ENCODE peak calls at places on chromosomes 5 and 9, in eight cellular contexts. C, Q, F, M, X, L, Z and J are unnamed samples.

GRCh38 chr9:18749711-18750110 is 275.8 kb downstream of the ADAMTSL1 start:
- DNase-seq in C (no peak), Q (no peak), F (no peak), M (no peak), X (no peak), L (no peak), Z (no peak), J (no peak)

GRCh38 chr9:27422435-27422834 is 101.7 kb upstream of the IFNK start:
- DNase-seq in C (no peak), Q (no peak), F (no peak), M (no peak), X (no peak), L (no peak), Z (no peak), J (no peak)

GRCh38 chr5:59598547-59598874 is 295.0 kb downstream of the PDE4D start:
- DNase-seq in C (no peak), Q (no peak), F (no peak), M (no peak), X (no peak), L (no peak), Z (no peak), J (no peak)

GRCh38 chr5:56585973-56586740 is 229.2 kb upstream of the MAP3K1 start:
- DNase-seq in C (peak; percentile 69), Q (peak; percentile 13), F (peak; percentile 80), M (peak; percentile 38), X (peak; percentile 20), L (peak; percentile 80), Z (no peak), J (no peak)

GRCh38 chr5:147753783-147754182 is 28.7 kb downstream of the JAKMIP2 start:
- DNase-seq in C (no peak), Q (no peak), F (no peak), M (no peak), X (no peak), L (no peak), Z (no peak), J (no peak)

GRCh38 chr9:87716141-87716540 is 9.8 kb upstream of the CTSL start:
- DNase-seq in C (no peak), Q (peak; percentile 7), F (no peak), M (no peak), X (no peak), L (no peak), Z (no peak), J (no peak)

GRCh38 chr5:14405706-14406553 is 175.7 kb upstream of the OTULINL start:
- DNase-seq in C (no peak), Q (peak; percentile 73), F (no peak), M (no peak), X (no peak), L (no peak), Z (no peak), J (peak; percentile 38)

GRCh38 chr9:127980056-127980705 is 608 bp downstream of the EEIG1 start:
- DNase-seq in C (peak; percentile 77), Q (no peak), F (no peak), M (no peak), X (peak; percentile 72), L (peak; percentile 92), Z (no peak), J (no peak)

GRCh38 chr9:81621785-81622243 is 67.5 kb downstream of the TLE1 start:
- DNase-seq in C (no peak), Q (no peak), F (no peak), M (no peak), X (no peak), L (no peak), Z (no peak), J (no peak)

DNA sequence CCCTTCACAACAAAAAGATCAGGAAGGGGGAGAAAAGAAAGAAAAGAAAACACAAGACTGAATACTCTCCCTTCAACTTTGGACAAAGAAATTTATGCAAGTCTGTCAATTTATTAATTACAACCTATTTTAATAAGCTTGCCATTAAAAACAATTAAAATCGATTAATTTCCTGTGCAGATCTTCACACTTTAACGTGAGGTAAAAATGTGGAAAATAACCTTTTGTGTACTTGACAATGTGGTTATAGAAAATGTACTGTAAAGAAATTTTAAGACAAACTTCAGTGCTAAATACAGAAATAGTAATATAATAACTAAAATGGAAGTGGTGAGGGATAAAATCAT is 2.7 kb upstream of the MLLT3 start:
- DNase-seq in C (no peak), Q (no peak), F (no peak), M (no peak), X (no peak), L (no peak), Z (no peak), J (no peak)
- H3K4me3 ChIP-seq in C (peak overlapping the region; percentile 96), Q (peak overlapping the region; percentile 89), F (peak overlapping the region; percentile 95), M (no peak overlapping the region), X (no peak overlapping the region), L (no peak overlapping the region), Z (no peak overlapping the region), J (no peak overlapping the region)

GRCh38 chr9:38371495-38371894 is 21.0 kb upstream of the ALDH1B1 start:
- DNase-seq in C (peak; percentile 61), Q (peak; percentile 55), F (no peak), M (no peak), X (peak; percentile 70), L (no peak), Z (peak; percentile 32), J (peak; percentile 55)
- TF ChIP-seq CTCF in C (peak; percentile 47), Q (no peak), F (no peak), M (no peak), X (peak; percentile 67), L (no peak), Z (no peak), J (peak; percentile 67)

GRCh38 chr9:131618071-131618479 is 72.8 kb downstream of the PRRT1B start:
- DNase-seq in C (no peak), Q (no peak), F (peak; percentile 78), M (peak; percentile 25), X (peak; percentile 72), L (no peak), Z (peak; percentile 42), J (peak; percentile 47)
- H3K36me3 ChIP-seq in C (peaks cover 77% of the 10 kb centered on the region), Q (peaks cover 13% of the 10 kb centered on the region), F (peaks cover 59% of the 10 kb centered on the region), M (no peaks in the 10 kb centered on the region), X (no peaks in the 10 kb centered on the region), L (peaks cover 52% of the 10 kb centered on the region), Z (no peaks in the 10 kb centered on the region), J (peaks cover 12% of the 10 kb centered on the region)

GRCh38 chr9:20662156-20662555 is 21.9 kb upstream of the FOCAD start:
- DNase-seq in C (no peak), Q (no peak), F (no peak), M (no peak), X (no peak), L (no peak), Z (no peak), J (no peak)

GRCh38 chr9:20663133-20663532 is 20.9 kb upstream of the FOCAD start:
- DNase-seq in C (no peak), Q (no peak), F (no peak), M (no peak), X (no peak), L (no peak), Z (no peak), J (no peak)

GRCh38 chr9:20664501-20664900 is 19.6 kb upstream of the FOCAD start:
- DNase-seq in C (no peak), Q (no peak), F (no peak), M (no peak), X (no peak), L (no peak), Z (no peak), J (no peak)

GRCh38 chr9:20659474-20659962 is 24.5 kb upstream of the FOCAD start:
- DNase-seq in C (no peak), Q (no peak), F (no peak), M (no peak), X (no peak), L (no peak), Z (no peak), J (no peak)

GRCh38 chr9:20658677-20659473 is 25.2 kb upstream of the FOCAD start:
- DNase-seq in C (no peak), Q (peak; percentile 23), F (no peak), M (no peak), X (no peak), L (no peak), Z (no peak), J (peak; percentile 30)
- H3K4me3 ChIP-seq in C (peak overlapping the region; percentile 50), Q (peak overlapping the region; percentile 23), F (peak overlapping the region; percentile 56), M (peak overlapping the region; percentile 13), X (peak overlapping the region; percentile 51), L (peak overlapping the region; percentile 41), Z (peak overlapping the region; percentile 45), J (peak overlapping the region; percentile 42)

DNA sequence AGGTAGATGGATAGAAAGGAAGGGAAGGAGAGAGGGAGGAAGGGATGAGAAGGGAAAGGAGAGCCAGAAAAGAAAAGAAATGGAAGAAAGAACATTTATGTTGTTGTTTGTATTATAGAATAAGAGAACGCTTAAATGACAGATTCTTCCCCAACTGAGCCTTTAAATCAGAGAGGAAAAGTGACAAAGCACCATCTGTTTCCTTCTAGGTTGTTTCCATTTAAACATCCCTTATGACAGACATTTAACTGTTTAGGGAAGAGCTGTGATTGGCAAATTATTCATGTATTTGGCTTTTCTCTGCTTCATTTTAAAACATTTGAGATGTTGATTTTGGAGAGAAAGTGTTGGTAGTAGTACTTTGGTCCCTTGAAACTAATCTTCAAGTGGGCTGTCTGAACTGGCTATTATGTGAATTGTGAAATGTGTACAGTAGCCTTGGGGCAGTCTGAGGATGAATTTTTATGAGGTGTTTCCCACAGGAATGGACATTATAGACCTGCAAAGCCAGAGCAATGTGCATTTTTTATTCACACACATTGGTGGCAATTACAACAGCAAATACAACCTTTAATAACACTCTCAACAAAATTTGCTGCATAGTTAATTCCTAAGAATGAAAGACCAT is 146.8 kb downstream of the PAM start:
- DNase-seq in C (no peak), Q (no peak), F (no peak), M (no peak), X (no peak), L (no peak), Z (no peak), J (peak; percentile 43)
- TF ChIP-seq CTCF in C (no peak), Q (no peak), F (no peak), M (no peak), X (no peak), L (no peak), Z (no peak), J (no peak)

GRCh38 chr9:36946653-36947052 is 87.4 kb downstream of the PAX5 start:
- DNase-seq in C (peak; percentile 21), Q (peak; percentile 58), F (no peak), M (no peak), X (no peak), L (no peak), Z (no peak), J (no peak)

GRCh38 chr9:36948051-36948450 is 86.0 kb downstream of the PAX5 start:
- DNase-seq in C (peak; percentile 37), Q (no peak), F (no peak), M (no peak), X (no peak), L (no peak), Z (no peak), J (no peak)

GRCh38 chr9:36942891-36943290 is 91.2 kb downstream of the PAX5 start:
- DNase-seq in C (no peak), Q (no peak), F (no peak), M (no peak), X (no peak), L (no peak), Z (no peak), J (no peak)

GRCh38 chr9:36949470-36949869 is 84.6 kb downstream of the PAX5 start:
- DNase-seq in C (no peak), Q (no peak), F (no peak), M (no peak), X (no peak), L (no peak), Z (no peak), J (no peak)

DNA sequence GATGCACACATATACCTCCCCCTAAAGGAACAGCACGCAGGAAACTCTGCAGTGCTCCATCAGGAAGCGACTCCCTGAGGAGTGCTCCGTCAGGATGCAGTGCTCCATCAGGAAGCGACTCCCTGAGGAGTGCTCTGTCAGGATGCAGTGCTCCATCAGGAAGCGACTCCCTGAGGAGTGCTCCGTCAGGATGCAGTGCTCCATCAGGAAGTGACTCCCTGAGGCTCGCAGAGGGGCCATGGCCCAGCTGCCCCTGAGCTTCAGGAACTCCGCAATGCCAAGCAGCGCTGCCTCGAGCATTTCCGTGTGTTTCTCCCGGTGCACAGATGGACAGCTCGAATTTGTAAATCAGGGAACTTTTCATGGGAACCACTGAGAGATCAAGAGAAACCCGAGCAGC is 88.1 kb downstream of the PAX5 start:
- DNase-seq in C (no peak), Q (no peak), F (no peak), M (no peak), X (no peak), L (no peak), Z (no peak), J (no peak)
- H3K36me3 ChIP-seq in C (no peaks in the 10 kb centered on the region), Q (no peaks in the 10 kb centered on the region), F (no peaks in the 10 kb centered on the region), M (no peaks in the 10 kb centered on the region), X (no peaks in the 10 kb centered on the region), L (no peaks in the 10 kb centered on the region), Z (no peaks in the 10 kb centered on the region), J (no peaks in the 10 kb centered on the region)